ENCODE peak calls at places on chromosomes 12 and 14, in four cellular contexts. Q is dermis microvascular lymphatic vessel endothelial cell; W is activated CD4-positive, alpha-beta T cell treated with anti-CD3 and anti-CD28 coated beads for 1 hour; Y is left lung. U is an unnamed sample.
A peak's percentile ranks its signal among the peaks of the same experiment; 100 is the strongest.

GRCh38 chr14:81268016-81268416 is 47.3 kb upstream of the GTF2A1 start:
- DNase-seq in W (no peak), Q (no peak), Y (no peak), U (no peak)

GRCh38 chr12:1800646-1801284 is 19.6 kb upstream of the LRTM2 start:
- DNase-seq in Y (peak; percentile 78), W (no peak), Q (no peak), U (no peak)

GRCh38 chr14:101029668-101030290 is 126.3 kb upstream of the RTL1 start:
- DNase-seq in W (no peak), Q (no peak), Y (no peak), U (no peak)

GRCh38 chr12:101670007-101670671 is 27.3 kb upstream of the CHPT1 start:
- DNase-seq in Y (no peak), W (no peak), Q (peak; percentile 26), U (no peak)

GRCh38 chr14:90341784-90342183 is 10.0 kb upstream of the NRDE2 start:
- DNase-seq in Q (no peak), Y (no peak), W (no peak), U (no peak)

GRCh38 chr12:67155863-67156262 is 113.3 kb upstream of the CAND1 start:
- DNase-seq in Y (no peak), Q (no peak), W (no peak), U (no peak)

GRCh38 chr12:123607756-123608155 is 5.9 kb downstream of the DDX55 start:
- DNase-seq in Q (no peak), Y (no peak), W (no peak), U (no peak)

GRCh38 chr12:47773062-47773857 is at the start of gene SLC48A1:
- DNase-seq in Y (peak; percentile 96), W (peak; percentile 62), Q (peak; percentile 22), U (peak; percentile 79)

GRCh38 chr14:99946652-99947489 is 118.4 kb upstream of the EVL start:
- DNase-seq in Y (no peak), Q (no peak), W (peak; percentile 32), U (no peak)

GRCh38 chr14:97179573-97179972 is 382.4 kb downstream of the VRK1 start:
- DNase-seq in Q (no peak), Y (no peak), W (no peak), U (no peak)

GRCh38 chr12:69880566-69880965 is 55.5 kb downstream of the MYRFL start:
- DNase-seq in W (no peak), Y (no peak), Q (no peak), U (no peak)

GRCh38 chr14:102262894-102263462 is 42.0 kb downstream of the MOK start:
- DNase-seq in W (no peak), Y (no peak), Q (no peak), U (peak; percentile 84)

GRCh38 chr12:112761366-112761986 is 30.1 kb upstream of the RPH3A start:
- DNase-seq in W (no peak), Y (no peak), Q (no peak), U (no peak)

GRCh38 chr14:31930493-31931225 is 146.4 kb upstream of the ARHGAP5 start:
- DNase-seq in W (no peak), Q (no peak), Y (no peak), U (peak; percentile 40)

GRCh38 chr12:103800252-103800771 is 40.7 kb downstream of the NT5DC3 start:
- DNase-seq in Q (no peak), Y (no peak), W (no peak), U (peak; percentile 65)

GRCh38 chr12:6916426-6917200 is 2.2 kb downstream of the ENO2 start:
- DNase-seq in Q (no peak), W (no peak), Y (no peak), U (no peak)

GRCh38 chr12:52682381-52682660 is 2.1 kb upstream of the KRT1 start:
- DNase-seq in W (no peak), Q (no peak), Y (no peak), U (no peak)

GRCh38 chr12:113727651-113728061 is 238.5 kb downstream of the RBM19 start:
- DNase-seq in Q (no peak), Y (no peak), W (no peak), U (peak; percentile 88)

GRCh38 chr12:104939089-104939488 is 19.0 kb downstream of the SLC41A2 start:
- DNase-seq in W (no peak), Q (no peak), Y (no peak), U (no peak)

GRCh38 chr12:113090740-113091139 is 34.2 kb downstream of the DTX1 start:
- DNase-seq in W (no peak), Q (no peak), Y (peak; percentile 78), U (no peak)

GRCh38 chr12:107684990-107685359 is 624 bp upstream of the PWP1 start:
- DNase-seq in Y (no peak), Q (no peak), W (no peak), U (no peak)

GRCh38 chr14:99663716-99664635 is 19.0 kb downstream of the HHIPL1 start:
- DNase-seq in W (no peak), Y (no peak), Q (no peak), U (no peak)

GRCh38 chr14:76073732-76074131 is 78.0 kb upstream of the GPATCH2L start:
- DNase-seq in Q (no peak), Y (no peak), W (no peak), U (no peak)

GRCh38 chr14:55645148-55645547 is 65.1 kb downstream of the KTN1 start:
- DNase-seq in W (no peak), Q (no peak), Y (no peak), U (no peak)

GRCh38 chr14:58765375-58765774 is 127.6 kb downstream of the DACT1 start:
- DNase-seq in Y (no peak), W (no peak), Q (no peak), U (no peak)

U was measured in PC-9.